ENCODE peak calls at places on chromosomes 2 and 18, in four cellular contexts. P is cardiac muscle cell, Z is cardiac fibroblast, F is PC-3. K is an unnamed sample.

GRCh38 chr2:155908567-155908966 is 424.0 kb downstream of the NR4A2 start:
- DNase-seq in P (no peak), Z (no peak), F (no peak), K (no peak)

GRCh38 chr2:145760781-145761649 is 1241.1 kb upstream of the ZEB2 start:
- DNase-seq in P (no peak), Z (peak), F (peak), K (no peak)

GRCh38 chr2:9707008-9707407 is 76.2 kb upstream of the YWHAQ start:
- DNase-seq in P (no peak), Z (no peak), F (no peak), K (no peak)

GRCh38 chr18:48863432-48864065 is 87.2 kb downstream of the SMAD7 start:
- DNase-seq in P (no peak), Z (no peak), F (no peak), K (no peak)

GRCh38 chr2:21381421-21381820 is 257.7 kb downstream of the TDRD15 start:
- DNase-seq in P (no peak), Z (no peak), F (no peak), K (no peak)

GRCh38 chr2:234483568-234484251 is 13.2 kb downstream of the ARL4C start:
- DNase-seq in P (no peak), Z (peak), F (no peak), K (no peak)

GRCh38 chr2:56001992-56002391 is 78.4 kb upstream of the EFEMP1 start:
- DNase-seq in P (no peak), Z (no peak), F (no peak), K (no peak)

GRCh38 chr2:197198890-197199289 is 111.7 kb downstream of the ANKRD44 start:
- DNase-seq in P (no peak), Z (peak), F (no peak), K (no peak)

GRCh38 chr2:37635359-37636208 is 35.9 kb downstream of the CDC42EP3 start:
- DNase-seq in P (no peak), Z (peak), F (peak), K (peak)

GRCh38 chr18:46641917-46642316 is 15.1 kb downstream of the LOXHD1 start:
- DNase-seq in P (no peak), Z (no peak), F (no peak), K (no peak)

GRCh38 chr2:74011246-74011645 is 26.5 kb downstream of the TET3 start:
- DNase-seq in P (no peak), Z (no peak), F (no peak), K (no peak)

GRCh38 chr2:141468746-141469145 is 662.1 kb downstream of the LRP1B start:
- DNase-seq in P (no peak), Z (no peak), F (peak), K (no peak)

GRCh38 chr2:96203130-96204028 is 5.2 kb downstream of the STARD7 start:
- DNase-seq in P (no peak), Z (no peak), F (no peak), K (no peak)

GRCh38 chr2:71151620-71152019 is 21.2 kb downstream of the MPHOSPH10 start:
- DNase-seq in P (no peak), Z (no peak), F (no peak), K (no peak)

GRCh38 chr2:101103846-101104245 is 47.3 kb downstream of the TBC1D8 start:
- DNase-seq in P (no peak), Z (no peak), F (no peak), K (no peak)

GRCh38 chr2:101105654-101106053 is 45.5 kb downstream of the TBC1D8 start:
- DNase-seq in P (no peak), Z (no peak), F (no peak), K (no peak)

GRCh38 chr2:101107246-101107645 is 43.9 kb downstream of the TBC1D8 start:
- DNase-seq in P (no peak), Z (no peak), F (no peak), K (no peak)

GRCh38 chr2:101108357-101108756 is 42.8 kb downstream of the TBC1D8 start:
- DNase-seq in P (no peak), Z (no peak), F (no peak), K (no peak)

GRCh38 chr2:101106453-101107181 is 44.6 kb downstream of the TBC1D8 start:
- DNase-seq in P (no peak), Z (no peak), F (no peak), K (no peak)
- H3K4me3 ChIP-seq in P (no peak), Z (no peak), F (no peak), K (no peak)

DNA sequence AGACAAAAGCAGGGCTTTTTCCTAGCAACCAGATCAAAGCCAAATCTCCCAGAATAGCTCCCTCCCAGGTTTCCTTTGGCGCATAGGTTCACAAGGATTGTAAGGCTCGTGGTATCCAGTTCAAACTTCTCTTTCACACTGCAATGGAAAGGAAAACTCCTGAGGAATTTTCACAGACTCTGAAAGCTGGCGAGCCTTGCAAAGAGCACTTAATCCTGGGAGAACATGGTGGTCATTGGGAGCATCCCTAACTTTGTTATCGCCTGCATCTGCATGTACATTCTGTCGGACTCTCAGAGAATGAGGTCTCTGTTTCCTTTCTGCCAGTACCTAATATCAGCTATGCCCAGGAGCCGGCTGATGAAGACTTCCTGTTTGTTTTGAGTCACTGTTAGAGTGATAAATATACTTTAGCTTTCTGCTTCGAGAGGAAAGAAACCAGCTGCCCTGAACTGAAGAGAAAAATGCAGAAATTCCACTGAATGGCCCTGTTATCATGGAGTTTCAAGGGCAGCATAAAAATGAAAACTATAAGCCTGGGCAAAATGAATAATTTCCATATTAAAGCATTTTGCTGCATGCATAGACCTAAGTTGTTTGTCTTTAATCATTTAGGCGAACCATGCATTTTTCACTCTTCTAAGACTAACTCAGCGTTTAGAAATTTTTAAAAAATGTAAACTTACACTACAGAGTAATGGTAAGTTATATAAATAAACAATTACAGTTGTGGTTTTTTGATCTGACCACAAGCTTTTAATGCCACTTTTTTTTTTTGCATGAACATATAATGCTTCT is 76.4 kb upstream of the ZEB2 start:
- DNase-seq in P (peak), Z (peak), F (peak), K (no peak)
- H3K4me3 ChIP-seq in P (no peak), Z (no peak), F (peak), K (no peak)

GRCh38 chr2:17747684-17748452 is 5.7 kb downstream of the SMC6 start:
- DNase-seq in P (no peak), Z (peak), F (peak), K (no peak)

GRCh38 chr2:17752281-17752680 is 1.3 kb downstream of the SMC6 start:
- DNase-seq in P (no peak), Z (no peak), F (no peak), K (no peak)

GRCh38 chr2:17752892-17753802 is 463 bp downstream of the SMC6 start:
- DNase-seq in P (peak), Z (peak), F (peak), K (no peak)

GRCh38 chr2:17749753-17750438 is 3.7 kb downstream of the SMC6 start:
- DNase-seq in P (no peak), Z (no peak), F (no peak), K (no peak)

DNA sequence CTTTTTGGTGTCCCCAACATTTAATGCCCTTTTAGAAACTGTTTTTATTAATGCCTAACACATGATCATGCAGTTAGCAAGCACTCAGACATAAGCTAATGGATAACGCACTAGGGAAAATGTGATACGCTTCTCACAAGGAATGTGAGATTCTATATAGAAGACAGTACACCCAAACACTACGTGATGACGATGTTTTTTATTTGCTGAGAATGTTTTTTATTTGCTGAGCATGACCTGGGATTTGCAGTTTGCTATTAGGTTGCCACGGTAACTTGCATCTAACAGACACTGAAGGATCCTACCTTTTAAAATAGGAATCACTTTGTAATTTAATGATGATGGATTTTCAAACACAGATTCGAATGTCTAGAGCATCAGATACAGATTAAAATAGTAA is 4.9 kb downstream of the SMC6 start:
- DNase-seq in P (no peak), Z (no peak), F (no peak), K (no peak)
- H3K4me3 ChIP-seq in P (no peak), Z (no peak), F (no peak), K (no peak)

DNA sequence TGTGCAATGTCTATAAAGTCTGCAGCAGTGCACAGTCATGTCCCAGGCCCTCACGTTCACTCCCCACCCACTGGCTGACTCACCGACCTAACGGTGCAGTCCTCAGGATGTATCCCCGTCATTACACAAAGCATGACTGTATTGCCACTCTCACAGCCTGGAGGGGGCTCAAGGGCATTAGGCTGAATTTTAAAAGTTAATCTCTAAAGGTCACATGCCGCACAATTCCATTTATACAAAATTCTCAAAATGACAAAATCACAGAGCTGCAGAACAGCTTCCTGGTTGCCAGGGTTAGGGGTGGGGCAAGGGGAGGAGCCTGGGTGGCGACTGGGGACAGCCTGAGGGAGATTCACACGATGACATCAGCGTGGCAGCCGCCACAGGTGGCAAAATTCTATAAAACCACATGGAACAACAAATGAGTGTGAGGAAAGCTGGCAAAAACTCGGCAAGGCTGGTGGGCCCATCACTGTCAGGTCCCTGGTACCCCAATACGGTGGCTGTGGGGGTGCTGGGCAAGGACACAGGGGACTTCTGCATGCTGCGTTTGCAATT is 97.6 kb downstream of the NDUFA10 start:
- DNase-seq in P (no peak), Z (peak), F (peak), K (peak)
- H3K4me3 ChIP-seq in P (no peak), Z (no peak), F (no peak), K (no peak)

DNA sequence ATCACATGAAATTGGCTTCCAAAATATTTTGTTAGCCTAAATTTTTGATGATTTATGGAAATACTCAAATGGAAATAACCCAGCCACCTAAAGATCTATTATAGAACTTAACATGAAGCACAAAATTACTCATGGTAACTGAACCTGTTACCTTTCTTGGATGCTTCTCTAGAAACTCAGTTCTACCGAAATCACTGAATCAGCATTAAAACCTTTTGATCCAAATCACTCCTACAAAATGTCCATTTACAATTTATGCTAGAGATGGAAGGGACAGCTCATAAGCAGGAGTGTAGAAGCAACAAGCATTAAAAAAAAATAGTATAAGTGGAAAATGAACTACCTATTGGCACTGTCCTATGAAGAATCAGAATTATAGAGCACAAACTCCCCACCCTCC is 2.1 kb downstream of the PRPF40A start:
- DNase-seq in P (no peak), Z (no peak), F (no peak), K (no peak)
- H3K4me3 ChIP-seq in P (no peak), Z (no peak), F (peak), K (no peak)

GRCh38 chr2:216500572-216500971 is 1.9 kb downstream of the RPL37A start:
- DNase-seq in P (no peak), Z (no peak), F (no peak), K (no peak)
- H3K4me3 ChIP-seq in P (peak), Z (peak), F (peak), K (peak)

DNA sequence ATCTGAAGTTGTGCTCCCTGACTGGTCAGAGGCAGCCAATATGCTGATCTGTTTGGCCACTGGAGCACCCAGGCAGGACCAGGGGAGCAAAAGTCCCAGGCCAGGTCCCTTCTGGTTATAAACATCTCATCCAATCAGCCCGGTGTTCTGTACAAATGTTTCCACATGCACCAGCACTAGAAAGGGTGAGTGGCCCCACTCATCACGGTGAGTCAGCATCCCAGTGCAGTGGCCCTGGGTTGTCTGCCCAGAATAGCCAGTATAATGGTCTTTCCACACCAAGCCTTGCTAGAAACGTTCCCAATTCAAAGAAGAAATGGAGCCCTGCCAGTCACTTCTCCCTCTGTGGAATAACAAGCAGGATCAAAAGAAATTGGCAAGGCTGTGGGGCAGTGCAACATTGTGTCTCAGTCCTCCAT is 175.0 kb downstream of the SEPTIN10 start:
- DNase-seq in P (no peak), Z (peak), F (peak), K (peak)
- H3K4me3 ChIP-seq in P (no peak), Z (no peak), F (no peak), K (no peak)

DNA sequence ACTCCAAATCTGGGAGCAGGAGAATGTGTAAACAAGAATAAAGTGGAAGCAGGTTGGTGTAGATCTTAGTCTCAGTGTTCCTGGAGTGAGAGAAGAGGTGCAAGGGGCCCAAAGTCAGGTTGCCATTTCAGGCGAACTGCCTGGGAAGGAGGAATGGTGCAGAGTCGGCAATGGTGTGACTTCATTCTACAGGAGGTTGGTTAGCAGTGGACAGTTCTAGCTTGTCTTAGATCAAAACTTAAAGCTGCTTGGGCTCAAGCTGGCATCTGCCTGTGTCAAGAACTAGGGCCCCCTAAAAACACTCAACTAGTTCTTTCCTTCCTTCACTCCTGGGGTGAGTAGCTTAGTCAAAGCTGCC is 3.5 kb downstream of the STK16 start:
- DNase-seq in P (no peak), Z (peak), F (no peak), K (no peak)
- H3K4me3 ChIP-seq in P (no peak), Z (no peak), F (peak), K (no peak)

K was measured in skeletal muscle cell.